ENCODE peak calls at places on chromosomes 3 and 15, in seven cellular contexts. Y is AG04450; U is A549; B is GM23338; L is NB4; M is mammary epithelial cell; J is CD4-positive, alpha-beta T cell. G is an unnamed sample.

GRCh38 chr3:154743418-154743817 is 313.4 kb upstream of the GPR149 start:
- DNase-seq in U (no peak), B (no peak), L (no peak), M (no peak), Y (no peak), J (no peak), G (no peak)

GRCh38 chr3:23117856-23118255 is 85.3 kb upstream of the UBE2E2 start:
- DNase-seq in Y (no peak), B (no peak), L (no peak), U (no peak), M (no peak), J (no peak), G (no peak)

GRCh38 chr3:46659285-46659684 is 34.2 kb downstream of the ALS2CL start:
- DNase-seq in Y (no peak), U (no peak), J (no peak), M (no peak), L (no peak), B (peak; percentile 42), G (no peak)

GRCh38 chr3:43138488-43139231 is 32.8 kb upstream of the POMGNT2 start:
- DNase-seq in Y (no peak), B (no peak), M (no peak), U (no peak), J (no peak), L (no peak), G (no peak)

GRCh38 chr15:33104276-33104675 is 90.2 kb downstream of the FMN1 start:
- DNase-seq in B (no peak), U (no peak), Y (no peak), M (peak; percentile 81), J (no peak), L (peak; percentile 21), G (no peak)

GRCh38 chr3:32354362-32354778 is 37.3 kb upstream of the CMTM7 start:
- DNase-seq in J (no peak), U (no peak), M (no peak), Y (no peak), L (no peak), B (no peak), G (no peak)

GRCh38 chr15:59879506-59879905 is 124.6 kb upstream of the FOXB1 start:
- DNase-seq in B (no peak), J (no peak), L (no peak), Y (no peak), M (peak; percentile 89), U (no peak), G (no peak)

GRCh38 chr3:124851136-124851535 is 36.0 kb downstream of the ITGB5 start:
- DNase-seq in L (no peak), Y (no peak), J (no peak), B (no peak), M (no peak), U (no peak), G (no peak)

GRCh38 chr3:50390523-50391177 is 31.3 kb upstream of the TMEM115 start:
- DNase-seq in M (peak; percentile 63), L (no peak), B (no peak), Y (no peak), J (no peak), U (no peak), G (no peak)

GRCh38 chr3:114376091-114376490 is 82.3 kb downstream of the TIGIT start:
- DNase-seq in Y (no peak), L (no peak), U (no peak), M (no peak), B (no peak), J (no peak), G (no peak)

GRCh38 chr15:54962637-54963036 is 234.1 kb downstream of the RSL24D1 start:
- DNase-seq in L (no peak), Y (no peak), M (no peak), B (no peak), J (no peak), U (no peak), G (no peak)

GRCh38 chr3:79041621-79042020 is 726.2 kb downstream of the ROBO1 start:
- DNase-seq in J (no peak), M (no peak), Y (no peak), B (no peak), U (no peak), L (no peak), G (no peak)

GRCh38 chr3:148439254-148439822 is 258.4 kb upstream of the AGTR1 start:
- DNase-seq in U (no peak), Y (no peak), J (no peak), L (no peak), B (no peak), M (no peak), G (no peak)

GRCh38 chr3:135918600-135918999 is 46.9 kb upstream of the PPP2R3A start:
- DNase-seq in Y (no peak), L (peak; percentile 15), J (no peak), U (no peak), B (peak; percentile 59), M (peak; percentile 31), G (no peak)

GRCh38 chr3:53880396-53881345 is 1.3 kb downstream of the ACTR8 start:
- DNase-seq in Y (no peak), L (no peak), M (no peak), J (no peak), B (peak; percentile 46), U (no peak), G (no peak)

GRCh38 chr15:93034512-93034911 is 54.5 kb downstream of the RGMA start:
- DNase-seq in M (no peak), Y (no peak), J (no peak), B (no peak), L (no peak), U (no peak), G (no peak)

GRCh38 chr15:93036922-93037321 is 52.1 kb downstream of the RGMA start:
- DNase-seq in M (no peak), J (no peak), B (no peak), U (no peak), L (no peak), Y (no peak), G (no peak)

GRCh38 chr15:93035092-93035915 is 53.7 kb downstream of the RGMA start:
- DNase-seq in U (no peak), B (no peak), J (no peak), L (no peak), Y (no peak), M (no peak), G (no peak)

GRCh38 chr15:93037341-93038063 is 51.5 kb downstream of the RGMA start:
- DNase-seq in M (peak; percentile 56), Y (no peak), L (peak; percentile 99), B (no peak), U (no peak), J (no peak), G (no peak)

DNA sequence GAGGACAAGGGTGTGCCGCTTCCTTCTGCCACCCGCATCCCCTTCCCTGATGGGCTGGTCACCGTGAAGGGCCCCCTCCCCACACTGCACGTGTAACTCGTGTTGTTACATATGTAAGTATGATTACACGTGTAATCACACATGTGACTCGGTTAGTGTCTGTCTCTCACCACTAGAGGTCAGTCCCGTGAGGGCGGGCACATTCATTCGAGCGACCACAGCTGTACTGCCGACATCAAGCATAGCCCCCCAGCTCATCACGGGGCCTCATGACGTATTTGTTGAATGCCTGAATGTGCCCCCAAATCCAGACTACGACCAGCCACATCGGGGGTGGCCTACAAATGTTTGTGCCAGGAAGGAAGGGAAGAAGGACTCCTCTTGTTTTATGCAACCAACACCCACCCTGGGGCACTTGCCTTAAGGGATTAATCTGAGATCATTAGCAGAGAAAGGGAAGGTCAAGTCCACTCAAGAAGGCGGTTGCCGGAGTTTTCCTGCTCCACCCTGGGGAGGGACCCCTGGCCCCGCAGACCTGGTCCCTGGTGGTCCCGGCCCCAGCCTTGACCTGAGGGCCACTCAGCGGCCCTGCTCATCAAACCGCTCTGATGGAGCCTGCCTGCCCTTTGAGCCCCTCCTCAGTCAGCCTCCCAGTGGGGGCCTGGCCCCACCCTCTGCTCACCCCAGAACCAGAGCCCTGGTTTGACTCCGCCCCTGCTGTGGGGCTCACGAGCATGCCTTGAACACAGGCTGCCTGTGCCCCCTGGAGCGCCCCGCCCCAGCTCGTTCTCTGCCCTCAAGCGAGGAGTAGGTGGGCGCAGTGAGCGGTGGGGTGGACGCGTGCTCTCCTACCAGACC is 52.8 kb downstream of the RGMA start:
- DNase-seq in B (peak; percentile 69), U (peak; percentile 87), J (peak; percentile 26), L (peak; percentile 82), Y (no peak), M (no peak), G (no peak)
- TF ChIP-seq CTCF in B (peak; percentile 75), U (peak; percentile 69), J (peak; percentile 52), L (peak; percentile 63), Y (peak; percentile 59), M (peak; percentile 39), G (peak; percentile 71)

DNA sequence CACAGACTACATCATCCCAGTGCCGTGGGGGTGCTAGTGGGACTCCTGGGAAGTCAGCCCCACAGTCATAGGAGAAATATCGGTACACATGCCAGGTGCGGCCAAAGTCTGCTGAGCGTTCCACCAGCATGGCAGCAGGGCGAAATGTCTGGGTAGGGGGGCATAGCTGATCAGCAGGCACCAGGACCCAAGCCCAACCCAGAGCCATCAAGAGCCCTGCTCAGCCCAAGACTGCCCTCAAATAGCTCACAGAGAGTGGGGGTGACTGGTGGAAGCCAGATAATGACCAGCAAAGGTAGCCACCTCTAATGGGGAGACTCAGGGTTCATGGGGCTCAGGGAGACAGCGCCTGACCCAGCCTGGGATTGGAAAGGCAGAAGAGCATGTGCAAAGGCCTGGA is 1.3 kb downstream of the LAMB2 start:
- DNase-seq in J (no peak), B (no peak), Y (no peak), U (no peak), M (no peak), L (no peak), G (no peak)
- TF ChIP-seq CTCF in J (no peak), B (no peak), Y (no peak), U (no peak), M (no peak), L (no peak), G (no peak)

GRCh38 chr3:179005213-179005612 is 66.4 kb downstream of the ZMAT3 start:
- DNase-seq in M (no peak), Y (no peak), U (no peak), L (no peak), J (no peak), B (no peak), G (no peak)

GRCh38 chr3:179000144-179000543 is 71.5 kb downstream of the ZMAT3 start:
- DNase-seq in U (no peak), L (no peak), M (peak; percentile 33), J (no peak), Y (no peak), B (no peak), G (no peak)

GRCh38 chr3:179000659-179001058 is 71.0 kb downstream of the ZMAT3 start:
- DNase-seq in M (no peak), Y (no peak), J (no peak), B (peak; percentile 6), U (no peak), L (no peak), G (no peak)

GRCh38 chr3:179005706-179006105 is 65.9 kb downstream of the ZMAT3 start:
- DNase-seq in U (no peak), J (no peak), Y (no peak), B (no peak), L (no peak), M (no peak), G (no peak)
- TF ChIP-seq CTCF in U (no peak), J (no peak), Y (no peak), B (no peak), L (no peak), M (no peak), G (no peak)

DNA sequence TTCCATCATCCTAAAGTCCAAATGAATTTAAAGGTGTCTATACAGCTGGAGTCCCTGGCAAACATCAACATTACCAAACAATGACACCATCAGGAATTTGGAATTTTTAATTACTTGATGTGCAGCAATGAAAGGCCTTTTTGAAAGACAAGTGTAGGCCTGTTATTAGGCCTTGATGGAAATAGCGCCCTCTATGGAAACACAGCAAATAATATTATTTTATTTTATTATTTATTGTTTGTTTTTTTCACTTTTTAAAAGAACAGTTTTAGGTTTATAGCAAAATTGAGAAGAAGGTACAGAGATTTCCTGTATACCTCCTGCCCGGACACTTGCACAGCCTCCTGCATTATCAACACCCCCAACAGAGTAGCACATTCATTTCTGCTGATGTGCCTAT is 18.1 kb upstream of the OR5AC2 start:
- DNase-seq in B (peak; percentile 50), M (no peak), U (no peak), J (no peak), Y (no peak), L (no peak), G (no peak)
- TF ChIP-seq CTCF in B (peak; percentile 65), M (peak; percentile 34), U (no peak), J (no peak), Y (no peak), L (no peak), G (peak; percentile 23)